ENCODE peak calls at places on chromosomes 11 and 22, in nine cellular contexts. T, F, W, P, H, V, J, G and Q are unnamed samples.

GRCh38 chr11:66112041-66112491 is 42.0 kb downstream of the PACS1 start:
- DNase-seq in T (no peak), F (no peak), W (no peak), P (no peak), H (no peak), V (no peak), J (no peak), G (no peak), Q (peak)

GRCh38 chr22:27835446-27835845 is 33.9 kb upstream of the MN1 start:
- DNase-seq in T (no peak), F (no peak), W (no peak), P (no peak), H (no peak), V (peak), J (no peak), G (no peak), Q (peak)

GRCh38 chr11:69035959-69036340 is 12.8 kb upstream of the TPCN2 start:
- DNase-seq in T (no peak), F (no peak), W (no peak), P (no peak), H (no peak), V (peak), J (no peak), G (no peak), Q (peak)

GRCh38 chr11:44740967-44741366 is 14.2 kb downstream of the TSPAN18 start:
- DNase-seq in T (no peak), F (no peak), W (no peak), P (no peak), H (no peak), V (no peak), J (no peak), G (no peak), Q (no peak)

GRCh38 chr11:89495951-89496350 is 4.8 kb upstream of the NOX4 start:
- DNase-seq in T (no peak), F (no peak), W (no peak), P (no peak), H (no peak), V (peak), J (peak), G (peak), Q (peak)

GRCh38 chr11:77040401-77040777 is 6.2 kb downstream of the B3GNT6 start:
- DNase-seq in T (no peak), F (no peak), W (no peak), P (no peak), H (no peak), V (no peak), J (no peak), G (no peak), Q (no peak)

GRCh38 chr11:99554232-99554903 is 533.6 kb downstream of the CNTN5 start:
- DNase-seq in T (no peak), F (no peak), W (no peak), P (no peak), H (no peak), V (no peak), J (no peak), G (no peak), Q (no peak)

GRCh38 chr11:704799-705645 is 1.0 kb upstream of the EPS8L2 start:
- DNase-seq in T (no peak), F (no peak), W (no peak), P (no peak), H (peak), V (peak), J (no peak), G (no peak), Q (no peak)

GRCh38 chr11:128902515-128903066 is 11.4 kb downstream of the KCNJ5 start:
- DNase-seq in T (no peak), F (no peak), W (no peak), P (no peak), H (no peak), V (peak), J (no peak), G (no peak), Q (no peak)

GRCh38 chr22:48929276-48929790 is 898.3 kb downstream of the BRD1 start:
- DNase-seq in T (no peak), F (no peak), W (no peak), P (no peak), H (no peak), V (no peak), J (no peak), G (no peak), Q (no peak)

GRCh38 chr11:45653277-45653676 is 12.1 kb downstream of the CHST1 start:
- DNase-seq in T (no peak), F (no peak), W (no peak), P (no peak), H (no peak), V (no peak), J (no peak), G (no peak), Q (no peak)

GRCh38 chr22:17774206-17774927 is at the start of gene BID:
- DNase-seq in T (peak), F (no peak), W (no peak), P (peak), H (no peak), V (peak), J (no peak), G (no peak), Q (peak)

GRCh38 chr11:8699903-8700302 is 17.3 kb downstream of the RPL27A start:
- DNase-seq in T (no peak), F (no peak), W (no peak), P (no peak), H (no peak), V (peak), J (no peak), G (no peak), Q (no peak)

GRCh38 chr11:100739636-100740035 is 52.5 kb downstream of the ARHGAP42 start:
- DNase-seq in T (no peak), F (no peak), W (no peak), P (no peak), H (no peak), V (peak), J (peak), G (no peak), Q (peak)

GRCh38 chr22:22086501-22087158 is 104.0 kb upstream of the TOP3B start:
- DNase-seq in T (no peak), F (no peak), W (no peak), P (no peak), H (no peak), V (no peak), J (no peak), G (no peak), Q (no peak)

GRCh38 chr11:34234086-34234740 is 123.6 kb downstream of the ABTB2 start:
- DNase-seq in T (peak), F (peak), W (peak), P (peak), H (no peak), V (peak), J (no peak), G (peak), Q (no peak)

GRCh38 chr11:16739326-16739875 is 954 bp downstream of the C11orf58 start:
- DNase-seq in T (no peak), F (no peak), W (no peak), P (no peak), H (peak), V (peak), J (peak), G (no peak), Q (no peak)

GRCh38 chr11:35207471-35208403 is 68.8 kb downstream of the CD44 start:
- DNase-seq in T (no peak), F (no peak), W (no peak), P (no peak), H (no peak), V (no peak), J (no peak), G (no peak), Q (no peak)

GRCh38 chr22:24071686-24072085 is 60.6 kb downstream of the CABIN1 start:
- DNase-seq in T (no peak), F (no peak), W (no peak), P (no peak), H (no peak), V (no peak), J (no peak), G (no peak), Q (no peak)

GRCh38 chr11:131867457-131868257 is 497.2 kb downstream of the NTM start:
- DNase-seq in T (no peak), F (no peak), W (no peak), P (no peak), H (no peak), V (peak), J (peak), G (peak), Q (peak)

GRCh38 chr22:30445438-30445936 is 19.9 kb downstream of the MTFP1 start:
- DNase-seq in T (no peak), F (no peak), W (no peak), P (no peak), H (no peak), V (no peak), J (no peak), G (no peak), Q (no peak)

GRCh38 chr11:93652161-93652597 is 9.3 kb upstream of the CEP295 start:
- DNase-seq in T (no peak), F (no peak), W (peak), P (no peak), H (no peak), V (peak), J (peak), G (peak), Q (peak)

GRCh38 chr11:109697140-109697843 is 275.3 kb downstream of the C11orf87 start:
- DNase-seq in T (no peak), F (no peak), W (no peak), P (no peak), H (peak), V (peak), J (peak), G (peak), Q (peak)

GRCh38 chr11:12242926-12243325 is 132.5 kb downstream of the MICAL2 start:
- DNase-seq in T (no peak), F (no peak), W (no peak), P (no peak), H (no peak), V (no peak), J (no peak), G (no peak), Q (no peak)

GRCh38 chr11:32006799-32007388 is 84.0 kb upstream of the RCN1 start:
- DNase-seq in T (no peak), F (no peak), W (no peak), P (no peak), H (peak), V (peak), J (peak), G (peak), Q (peak)

GRCh38 chr11:9716275-9717039 is 52.6 kb downstream of the SWAP70 start:
- DNase-seq in T (no peak), F (no peak), W (no peak), P (no peak), H (no peak), V (peak), J (peak), G (no peak), Q (no peak)

GRCh38 chr11:103515283-103515682 is 406.1 kb downstream of the DYNC2H1 start:
- DNase-seq in T (no peak), F (no peak), W (no peak), P (no peak), H (no peak), V (no peak), J (no peak), G (no peak), Q (no peak)

GRCh38 chr22:25728064-25728463 is 13.9 kb upstream of the MYO18B start:
- DNase-seq in T (no peak), F (no peak), W (no peak), P (no peak), H (no peak), V (no peak), J (no peak), G (no peak), Q (no peak)

GRCh38 chr11:79087238-79087956 is 353.4 kb downstream of the TENM4 start:
- DNase-seq in T (no peak), F (no peak), W (no peak), P (no peak), H (peak), V (peak), J (peak), G (peak), Q (peak)

GRCh38 chr11:86147004-86147403 is 78.1 kb upstream of the PICALM start:
- DNase-seq in T (no peak), F (no peak), W (no peak), P (no peak), H (no peak), V (no peak), J (no peak), G (no peak), Q (no peak)

GRCh38 chr22:19874307-19875060 is 19.8 kb upstream of the GNB1L start:
- DNase-seq in T (peak), F (no peak), W (no peak), P (no peak), H (no peak), V (peak), J (no peak), G (no peak), Q (peak)

GRCh38 chr11:45659818-45660160 is 5.6 kb downstream of the CHST1 start:
- DNase-seq in T (no peak), F (no peak), W (no peak), P (no peak), H (no peak), V (no peak), J (no peak), G (no peak), Q (no peak)

GRCh38 chr11:74506823-74507222 is 13.3 kb upstream of the LIPT2 start:
- DNase-seq in T (no peak), F (no peak), W (no peak), P (no peak), H (no peak), V (peak), J (no peak), G (no peak), Q (no peak)

GRCh38 chr22:25833091-25833490 is 91.1 kb downstream of the MYO18B start:
- DNase-seq in T (no peak), F (no peak), W (no peak), P (no peak), H (no peak), V (no peak), J (no peak), G (no peak), Q (no peak)

GRCh38 chr22:42282252-42282942 is 11.9 kb upstream of the TCF20 start:
- DNase-seq in T (no peak), F (no peak), W (no peak), P (no peak), H (no peak), V (no peak), J (no peak), G (no peak), Q (no peak)